ENCODE peak calls at places on chromosomes 7 and 10, in nine cellular contexts. C is GM23248; D is NCI-H460; G is GM18507; Z is IMR-90; E is T-helper 9 cell; L is CD8-positive, alpha-beta memory T cell; H is SHP77; I is activated T-cell treated with anti-CD3 and anti-CD28 coated beads for 1 hour. W is an unnamed sample.

GRCh38 chr7:110061387-110061786 is 1029.5 kb upstream of the LRRN3 start:
- DNase-seq in Z (no peak), I (no peak), H (no peak), C (no peak), E (no peak), G (no peak), L (no peak), D (no peak), W (no peak)

GRCh38 chr7:114922652-114923402 is 933 bp downstream of the MDFIC start:
- DNase-seq in D (peak; percentile 49), L (peak; percentile 36), I (peak; percentile 32), E (peak; percentile 40), G (no peak), C (peak; percentile 81), Z (peak; percentile 77), H (no peak), W (no peak)

GRCh38 chr7:149622444-149623210 is 125.0 kb upstream of the ZNF746 start:
- DNase-seq in D (no peak), C (no peak), Z (no peak), I (no peak), G (no peak), E (no peak), L (no peak), H (no peak), W (no peak)

GRCh38 chr10:88281592-88282268 is 301.4 kb downstream of the RNLS start:
- DNase-seq in D (no peak), E (no peak), L (no peak), Z (peak; percentile 81), I (no peak), H (no peak), G (no peak), C (peak; percentile 80), W (no peak)

GRCh38 chr10:98301664-98302319 is 33.8 kb upstream of the LOXL4 start:
- DNase-seq in G (no peak), Z (no peak), H (no peak), L (no peak), C (no peak), E (no peak), D (no peak), I (no peak), W (no peak)

GRCh38 chr10:101889256-101890210 is 45.9 kb upstream of the KCNIP2 start:
- DNase-seq in C (peak; percentile 83), H (peak; percentile 63), D (peak; percentile 77), Z (peak; percentile 78), E (peak; percentile 52), I (peak; percentile 57), L (peak; percentile 42), G (peak; percentile 35), W (peak; percentile 50)

GRCh38 chr7:2299853-2300512 is 14.3 kb downstream of the SNX8 start:
- DNase-seq in L (no peak), G (no peak), C (peak; percentile 35), D (no peak), H (no peak), I (no peak), Z (no peak), E (no peak), W (no peak)

GRCh38 chr10:24432478-24433416 is 223.8 kb downstream of the KIAA1217 start:
- DNase-seq in Z (peak; percentile 24), L (no peak), G (no peak), D (no peak), H (no peak), E (no peak), I (no peak), C (no peak), W (no peak)

GRCh38 chr10:129612481-129613109 is 145.6 kb downstream of the MGMT start:
- DNase-seq in G (no peak), L (no peak), Z (no peak), I (no peak), D (no peak), E (no peak), C (no peak), H (no peak), W (no peak)

GRCh38 chr7:94374231-94374630 is 20.5 kb upstream of the COL1A2 start:
- DNase-seq in C (peak; percentile 98), D (peak; percentile 17), I (no peak), L (no peak), G (no peak), Z (peak; percentile 93), H (peak; percentile 8), E (no peak), W (no peak)

GRCh38 chr7:91852263-91852741 is 28.2 kb downstream of the MTERF1 start:
- DNase-seq in Z (peak; percentile 12), I (no peak), G (no peak), E (no peak), D (no peak), L (no peak), H (no peak), C (peak; percentile 31), W (no peak)

GRCh38 chr10:18214692-18215563 is 74.7 kb downstream of the CACNB2 start:
- DNase-seq in D (peak; percentile 39), L (no peak), C (peak; percentile 76), I (no peak), Z (peak; percentile 73), G (no peak), H (peak; percentile 51), E (no peak), W (no peak)

GRCh38 chr10:46090258-46090812 is 44.3 kb upstream of the MSMB start:
- DNase-seq in C (no peak), E (no peak), D (no peak), L (no peak), H (no peak), I (no peak), Z (no peak), G (no peak), W (no peak)

GRCh38 chr7:6375346-6376101 is 72.2 kb downstream of the DAGLB start:
- DNase-seq in G (no peak), H (no peak), Z (peak; percentile 49), I (no peak), C (peak; percentile 67), E (peak; percentile 7), D (no peak), L (peak; percentile 7), W (no peak)

GRCh38 chr10:75399461-75400162 is 2.0 kb downstream of the ZNF503 start:
- DNase-seq in D (peak; percentile 84), H (no peak), L (no peak), G (no peak), I (peak; percentile 24), Z (peak; percentile 69), E (no peak), C (peak; percentile 90), W (peak; percentile 93)